ENCODE peak calls at places on chromosomes 13 and 19, in eight cellular contexts. W is choroid plexus epithelial cell; O is amygdala; S is COR-L47; U is cardiac muscle cell; Y is astrocyte of the spinal cord; N is CD4-positive, alpha-beta T cell; M is GM19239. X is an unnamed sample.

GRCh38 chr19:5690955-5691204 is 785 bp downstream of the RPL36 start:
- DNase-seq in W (peak; percentile 42), O (no peak), S (no peak), U (no peak), Y (no peak), N (no peak), M (no peak), X (no peak)

GRCh38 chr19:12652219-12652618 is 14.3 kb downstream of the MAN2B1 start:
- DNase-seq in W (no peak), O (no peak), S (no peak), U (no peak), Y (no peak), N (no peak), M (no peak), X (no peak)

GRCh38 chr13:94660695-94661324 is 51.5 kb downstream of the SOX21 start:
- DNase-seq in W (peak; percentile 54), O (no peak), S (peak; percentile 59), U (no peak), Y (peak; percentile 34), N (no peak), M (no peak), X (peak; percentile 28)

GRCh38 chr13:78978381-78978998 is 319.5 kb upstream of the OBI1 start:
- DNase-seq in W (peak; percentile 84), O (peak; percentile 2), S (peak; percentile 71), U (peak; percentile 74), Y (peak; percentile 64), N (no peak), M (peak; percentile 10), X (peak; percentile 46)

GRCh38 chr19:57282011-57282636 is 1.8 kb downstream of the ZNF460 start:
- DNase-seq in W (no peak), O (no peak), S (no peak), U (no peak), Y (no peak), N (no peak), M (no peak), X (no peak)

GRCh38 chr19:45554481-45554880 is 30.1 kb downstream of the OPA3 start:
- DNase-seq in W (no peak), O (no peak), S (no peak), U (no peak), Y (no peak), N (no peak), M (no peak), X (no peak)

GRCh38 chr19:10899171-10899653 is 27.9 kb downstream of the CARM1 start:
- DNase-seq in W (no peak), O (no peak), S (no peak), U (no peak), Y (no peak), N (no peak), M (no peak), X (no peak)

GRCh38 chr13:43686557-43686956 is 100.2 kb downstream of the ENOX1 start:
- DNase-seq in W (peak; percentile 94), O (no peak), S (no peak), U (no peak), Y (peak; percentile 91), N (no peak), M (no peak), X (peak; percentile 95)

GRCh38 chr13:105787518-105788085 is 747.9 kb downstream of the EFNB2 start:
- DNase-seq in W (no peak), O (no peak), S (no peak), U (no peak), Y (no peak), N (no peak), M (no peak), X (no peak)